ENCODE peak calls at places on chromosomes 4 and X, in nine cellular contexts. Y, A, K, I, B, J, W, Q and E are unnamed samples.

GRCh38 chrX:86148024-86148511 is at the start of gene DACH2:
- DNase-seq in Y (peak), A (no peak), K (peak), I (peak), B (no peak), J (peak), W (peak), Q (peak), E (peak)

GRCh38 chr4:54400802-54401201 is 171.7 kb downstream of the PDGFRA start:
- DNase-seq in Y (no peak), A (peak), K (peak), I (no peak), B (peak), J (no peak), W (no peak), Q (no peak), E (no peak)

GRCh38 chr4:189786447-189786846 is 154.2 kb upstream of the FRG1 start:
- DNase-seq in Y (no peak), A (no peak), K (no peak), I (no peak), B (no peak), J (no peak), W (no peak), Q (no peak), E (no peak)

GRCh38 chrX:19860571-19860970 is 26.8 kb downstream of the SH3KBP1 start:
- DNase-seq in Y (no peak), A (no peak), K (no peak), I (no peak), B (no peak), J (no peak), W (no peak), Q (no peak), E (no peak)

GRCh38 chr4:147689062-147689461 is 5.1 kb upstream of the PRMT9 start:
- DNase-seq in Y (no peak), A (no peak), K (no peak), I (no peak), B (no peak), J (no peak), W (no peak), Q (no peak), E (no peak)

GRCh38 chrX:23332888-23333821 is 1.5 kb upstream of the PTCHD1 start:
- DNase-seq in Y (peak), A (no peak), K (no peak), I (no peak), B (no peak), J (no peak), W (peak), Q (no peak), E (peak)

GRCh38 chrX:25144043-25144940 is 128.5 kb upstream of the ARX start:
- DNase-seq in Y (peak), A (peak), K (peak), I (peak), B (no peak), J (peak), W (peak), Q (peak), E (peak)

GRCh38 chr4:121711263-121712000 is 14.7 kb upstream of the ANXA5 start:
- DNase-seq in Y (peak), A (peak), K (peak), I (peak), B (peak), J (peak), W (peak), Q (peak), E (peak)

GRCh38 chrX:149831473-149831872 is 49.5 kb upstream of the MAGEA8 start:
- DNase-seq in Y (no peak), A (no peak), K (peak), I (no peak), B (no peak), J (no peak), W (no peak), Q (no peak), E (no peak)

GRCh38 chrX:94937491-94937890 is 1263.5 kb downstream of the FAM133A start:
- DNase-seq in Y (no peak), A (no peak), K (no peak), I (no peak), B (no peak), J (no peak), W (no peak), Q (no peak), E (no peak)

GRCh38 chr4:41377196-41377595 is 120.5 kb downstream of the UCHL1 start:
- DNase-seq in Y (no peak), A (no peak), K (no peak), I (no peak), B (no peak), J (no peak), W (no peak), Q (no peak), E (no peak)

GRCh38 chr4:53461244-53461643 is 83.8 kb downstream of the FIP1L1 start:
- DNase-seq in Y (no peak), A (no peak), K (no peak), I (no peak), B (no peak), J (no peak), W (no peak), Q (no peak), E (no peak)

GRCh38 chrX:144730486-144730885 is 516.8 kb upstream of the SPANXN1 start:
- DNase-seq in Y (no peak), A (peak), K (no peak), I (no peak), B (no peak), J (no peak), W (no peak), Q (no peak), E (no peak)

GRCh38 chrX:72060196-72060974 is 71.3 kb downstream of the RTL5 start:
- DNase-seq in Y (peak), A (no peak), K (peak), I (no peak), B (no peak), J (no peak), W (no peak), Q (no peak), E (no peak)

GRCh38 chr4:15001248-15001824 is 945 bp upstream of the CPEB2 start:
- DNase-seq in Y (peak), A (peak), K (peak), I (peak), B (peak), J (peak), W (peak), Q (peak), E (peak)

GRCh38 chrX:148049441-148049840 is 68.3 kb downstream of the FMR1NB start:
- DNase-seq in Y (peak), A (no peak), K (peak), I (peak), B (no peak), J (no peak), W (no peak), Q (no peak), E (peak)

GRCh38 chr4:106914223-106914622 is 121.9 kb downstream of the DKK2 start:
- DNase-seq in Y (no peak), A (peak), K (no peak), I (no peak), B (no peak), J (no peak), W (no peak), Q (no peak), E (no peak)

GRCh38 chr4:158313566-158313965 is 103.3 kb downstream of the TMEM144 start:
- DNase-seq in Y (no peak), A (no peak), K (no peak), I (no peak), B (no peak), J (no peak), W (no peak), Q (no peak), E (no peak)

GRCh38 chr4:82797591-82798081 is 960 bp downstream of the SCD5 start:
- DNase-seq in Y (peak), A (no peak), K (peak), I (no peak), B (no peak), J (peak), W (peak), Q (no peak), E (peak)

GRCh38 chr4:74374561-74375327 is 9.8 kb downstream of the EREG start:
- DNase-seq in Y (no peak), A (peak), K (peak), I (no peak), B (peak), J (no peak), W (peak), Q (peak), E (no peak)

GRCh38 chr4:148415500-148415899 is 26.7 kb downstream of the NR3C2 start:
- DNase-seq in Y (peak), A (no peak), K (peak), I (no peak), B (no peak), J (no peak), W (no peak), Q (no peak), E (no peak)

GRCh38 chr4:7842384-7843279 is 97.0 kb downstream of the AFAP1 start:
- DNase-seq in Y (no peak), A (peak), K (peak), I (no peak), B (peak), J (peak), W (peak), Q (no peak), E (no peak)

GRCh38 chr4:134753390-134753789 is 551.8 kb upstream of the PABPC4L start:
- DNase-seq in Y (no peak), A (no peak), K (no peak), I (no peak), B (no peak), J (no peak), W (no peak), Q (no peak), E (no peak)

GRCh38 chrX:122835886-122836285 is 348.2 kb upstream of the GRIA3 start:
- DNase-seq in Y (no peak), A (no peak), K (no peak), I (no peak), B (no peak), J (no peak), W (no peak), Q (no peak), E (no peak)

GRCh38 chr4:98516042-98516440 is 142.4 kb downstream of the TSPAN5 start:
- DNase-seq in Y (no peak), A (peak), K (peak), I (peak), B (peak), J (no peak), W (no peak), Q (no peak), E (no peak)

DNA sequence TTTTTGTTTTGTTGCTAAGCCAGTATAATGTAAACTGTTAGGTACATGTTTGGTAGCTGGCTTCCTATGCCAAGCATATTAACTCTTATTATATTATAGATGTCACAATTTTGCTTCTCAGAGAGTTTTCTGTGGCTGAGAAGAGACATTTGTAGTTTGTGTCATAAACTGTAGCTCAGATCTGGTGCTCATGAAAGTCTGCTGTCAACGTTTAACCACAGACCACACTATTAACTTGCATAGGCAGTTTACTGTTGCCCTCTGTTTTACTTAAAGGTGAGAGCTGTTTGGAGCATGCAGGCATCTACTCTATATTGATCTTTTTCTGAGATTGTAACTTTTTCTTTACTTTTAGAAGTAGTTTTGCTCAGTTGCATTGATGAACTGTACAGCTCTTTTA is 166.8 kb downstream of the TLL1 start:
- DNase-seq in Y (no peak), A (no peak), K (no peak), I (no peak), B (no peak), J (no peak), W (no peak), Q (no peak), E (no peak)
- TF ChIP-seq CTCF in Y (no peak), A (no peak), K (no peak), I (no peak), B (no peak), J (no peak), W (no peak), Q (no peak), E (no peak)

DNA sequence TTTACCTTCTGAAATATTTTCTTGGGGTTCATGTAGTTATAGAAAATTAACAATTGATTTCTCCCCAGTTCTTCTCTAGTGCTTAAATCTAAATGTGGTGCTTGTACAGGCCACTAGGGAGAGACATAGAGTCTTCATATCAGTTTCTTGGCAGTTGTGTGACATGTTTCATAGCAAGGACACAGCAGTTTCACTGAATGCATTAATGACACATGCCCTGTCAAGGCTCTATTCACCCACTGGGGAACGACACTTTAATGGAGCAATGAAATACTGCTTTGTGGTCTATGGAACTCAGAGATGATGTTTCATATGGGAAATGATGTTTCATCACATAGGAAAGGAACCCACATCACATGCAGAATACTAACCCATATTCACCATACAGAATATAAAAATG is 2.8 kb downstream of the VEGFC start:
- DNase-seq in Y (peak), A (no peak), K (peak), I (peak), B (no peak), J (no peak), W (no peak), Q (no peak), E (peak)
- TF ChIP-seq CTCF in Y (peak), A (peak), K (peak), I (peak), B (peak), J (peak), W (peak), Q (peak), E (peak)

GRCh38 chr4:138689593-138689992 is 326.0 kb upstream of the NOCT start:
- DNase-seq in Y (no peak), A (no peak), K (no peak), I (no peak), B (no peak), J (no peak), W (no peak), Q (no peak), E (no peak)
- TF ChIP-seq CTCF in Y (no peak), A (no peak), K (no peak), I (no peak), B (no peak), J (no peak), W (no peak), Q (no peak), E (no peak)

GRCh38 chrX:38754102-38754790 is 47.0 kb upstream of the MID1IP1 start:
- DNase-seq in Y (peak), A (peak), K (peak), I (peak), B (peak), J (peak), W (no peak), Q (no peak), E (peak)
- TF ChIP-seq CTCF in Y (peak), A (peak), K (peak), I (peak), B (peak), J (peak), W (peak), Q (peak), E (peak)

DNA sequence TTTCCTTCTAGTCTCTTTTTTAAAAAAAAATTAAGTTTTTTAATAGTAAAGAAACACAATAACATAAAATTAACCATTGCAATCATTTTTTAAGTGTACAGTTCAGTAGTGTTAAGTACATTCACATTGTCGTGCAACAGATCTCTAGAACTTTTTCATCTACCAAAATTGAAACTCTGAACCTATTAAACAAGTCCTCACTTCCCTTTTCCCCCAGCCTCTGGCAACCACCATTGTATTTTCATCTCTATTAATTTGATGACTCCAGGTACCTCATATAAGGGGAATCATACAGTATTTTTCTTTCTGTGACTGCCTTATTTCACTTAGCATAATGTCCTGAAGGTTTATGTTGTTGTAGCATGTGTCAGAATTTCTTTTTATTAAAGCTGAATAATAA is 31.8 kb downstream of the MSL3 start:
- DNase-seq in Y (no peak), A (no peak), K (no peak), I (no peak), B (no peak), J (no peak), W (no peak), Q (no peak), E (no peak)
- TF ChIP-seq CTCF in Y (no peak), A (no peak), K (no peak), I (no peak), B (no peak), J (no peak), W (no peak), Q (no peak), E (no peak)

GRCh38 chr4:1842339-1842895 is 13.5 kb downstream of the LETM1 start:
- DNase-seq in Y (peak), A (no peak), K (no peak), I (no peak), B (no peak), J (peak), W (no peak), Q (no peak), E (no peak)
- TF ChIP-seq CTCF in Y (no peak), A (no peak), K (no peak), I (no peak), B (no peak), J (no peak), W (no peak), Q (no peak), E (no peak)

DNA sequence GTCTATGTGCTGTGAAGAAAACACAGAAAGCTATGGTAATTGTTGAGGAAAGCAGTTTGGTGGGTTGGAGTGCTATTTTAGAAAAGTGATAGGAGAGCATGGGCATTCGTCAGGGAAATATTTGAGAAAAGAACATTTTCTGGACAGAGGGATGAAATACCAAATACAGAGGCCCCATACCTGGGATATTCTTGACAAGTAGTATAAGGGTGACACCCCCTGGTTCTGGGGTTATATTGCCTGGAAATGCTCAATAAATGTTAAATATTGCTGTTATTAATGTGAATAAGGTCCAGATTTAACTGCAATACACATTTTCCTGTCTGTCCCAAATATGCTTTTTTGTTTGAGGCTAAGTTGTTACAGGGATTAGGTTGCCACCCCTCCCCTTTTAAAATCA is 42.9 kb downstream of the WWC2 start:
- DNase-seq in Y (no peak), A (no peak), K (no peak), I (no peak), B (no peak), J (no peak), W (no peak), Q (no peak), E (no peak)
- TF ChIP-seq CTCF in Y (no peak), A (no peak), K (no peak), I (no peak), B (no peak), J (no peak), W (no peak), Q (no peak), E (no peak)

GRCh38 chr4:42843694-42844093 is 48.8 kb upstream of the GRXCR1 start:
- DNase-seq in Y (no peak), A (no peak), K (no peak), I (no peak), B (no peak), J (no peak), W (no peak), Q (no peak), E (no peak)
- TF ChIP-seq CTCF in Y (no peak), A (no peak), K (no peak), I (no peak), B (no peak), J (no peak), W (no peak), Q (no peak), E (no peak)

GRCh38 chr4:117134386-117134785 is 49.0 kb upstream of the TRAM1L1 start:
- DNase-seq in Y (peak), A (no peak), K (peak), I (peak), B (no peak), J (peak), W (no peak), Q (no peak), E (peak)
- TF ChIP-seq CTCF in Y (peak), A (peak), K (peak), I (peak), B (peak), J (peak), W (peak), Q (peak), E (peak)

DNA sequence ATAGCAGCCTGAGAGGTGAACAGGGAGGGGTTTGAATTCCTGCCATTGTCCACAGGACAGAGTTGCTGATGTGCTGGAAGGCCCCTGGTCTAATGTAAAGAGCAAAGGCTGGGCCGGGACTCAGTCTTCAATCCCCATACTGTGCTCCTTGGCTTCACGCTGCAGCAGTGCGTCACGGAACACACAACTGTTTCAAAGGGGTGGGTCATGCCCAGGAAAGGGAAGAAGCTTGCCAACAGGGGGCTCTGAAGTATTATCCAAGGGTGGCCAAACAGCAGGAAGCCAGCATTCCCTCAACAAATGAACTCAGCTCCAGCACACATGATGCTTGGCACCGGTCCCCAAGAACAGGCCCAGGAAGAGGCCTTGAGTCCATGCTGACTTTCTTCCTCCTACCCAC is 122.5 kb downstream of the NFKB1 start:
- DNase-seq in Y (peak), A (no peak), K (peak), I (peak), B (no peak), J (peak), W (no peak), Q (no peak), E (no peak)
- TF ChIP-seq CTCF in Y (peak), A (peak), K (peak), I (peak), B (peak), J (no peak), W (no peak), Q (no peak), E (no peak)